ENCODE peak calls at places on chromosome 7, in six cellular contexts. J is gastrocnemius medialis, N is A549, T is breast epithelium, X is tibial nerve, R is K562. Q is an unnamed sample.

GRCh38 chr7:92751902-92752901 is 84.2 kb downstream of the CDK6 start:
- DNase-seq in R (no peak), X (no peak), J (no peak), N (peak; percentile 68), T (no peak), Q (no peak)

GRCh38 chr7:127905491-127906330 is 125.5 kb downstream of the LRRC4 start:
- DNase-seq in R (no peak), X (no peak), N (no peak), J (no peak), T (no peak), Q (no peak)

GRCh38 chr7:4072161-4072925 is 609.8 kb upstream of the FOXK1 start:
- DNase-seq in R (no peak), J (no peak), T (no peak), N (no peak), X (no peak), Q (no peak)

GRCh38 chr7:104963991-104964385 is 50.0 kb upstream of the KMT2E start:
- DNase-seq in T (no peak), R (peak; percentile 46), X (no peak), N (no peak), J (no peak), Q (no peak)

GRCh38 chr7:12637819-12638592 is 49.4 kb upstream of the ARL4A start:
- DNase-seq in T (no peak), N (no peak), X (no peak), J (no peak), R (no peak), Q (no peak)

GRCh38 chr7:2607913-2608899 is 23.6 kb upstream of the TTYH3 start:
- DNase-seq in N (no peak), T (no peak), X (no peak), J (no peak), R (no peak), Q (no peak)

GRCh38 chr7:17640730-17641377 is 299.4 kb downstream of the SNX13 start:
- DNase-seq in J (no peak), X (no peak), T (no peak), N (peak; percentile 18), R (peak; percentile 23), Q (no peak)

GRCh38 chr7:135957627-135958026 is 19.5 kb downstream of the MTPN start:
- DNase-seq in J (no peak), R (no peak), T (no peak), X (no peak), N (no peak), Q (no peak)

GRCh38 chr7:112104153-112104552 is 102.0 kb downstream of the DOCK4 start:
- DNase-seq in X (no peak), T (no peak), J (no peak), N (no peak), R (no peak), Q (no peak)

GRCh38 chr7:76397409-76398183 is 11.9 kb downstream of the SSC4D start:
- DNase-seq in T (peak; percentile 81), J (peak; percentile 70), X (peak; percentile 69), R (peak; percentile 98), N (peak; percentile 84), Q (peak; percentile 58)

GRCh38 chr7:9264395-9264794 is 831.0 kb downstream of the NXPH1 start:
- DNase-seq in R (no peak), T (no peak), X (no peak), N (no peak), J (no peak), Q (no peak)

GRCh38 chr7:8147004-8147403 is 115.0 kb downstream of the ICA1 start:
- DNase-seq in X (no peak), J (no peak), T (no peak), R (no peak), N (no peak), Q (no peak)

GRCh38 chr7:65731562-65732035 is 141.3 kb upstream of the VKORC1L1 start:
- DNase-seq in N (no peak), J (no peak), R (peak; percentile 69), T (no peak), X (no peak), Q (no peak)

GRCh38 chr7:113421696-113422330 is 303.5 kb upstream of the SMIM30 start:
- DNase-seq in T (peak; percentile 61), X (peak; percentile 71), R (peak; percentile 78), J (peak; percentile 52), N (peak; percentile 50), Q (peak; percentile 83)

GRCh38 chr7:105759670-105760548 is 116.5 kb downstream of the ATXN7L1 start:
- DNase-seq in X (peak; percentile 42), N (peak; percentile 66), T (no peak), J (no peak), R (peak; percentile 33), Q (no peak)

GRCh38 chr7:98284335-98285036 is 3.0 kb downstream of the BRI3 start:
- DNase-seq in T (no peak), R (no peak), N (no peak), J (peak; percentile 97), X (peak; percentile 62), Q (peak; percentile 96)

GRCh38 chr7:35714862-35715261 is 19.9 kb upstream of the HERPUD2 start:
- DNase-seq in J (no peak), T (no peak), N (no peak), R (no peak), X (no peak), Q (no peak)
- TF ChIP-seq CTCF in J (no peak), T (no peak), N (no peak), R (peak; percentile 7), X (no peak), Q (no peak)

GRCh38 chr7:130071701-130072622 is 1.6 kb downstream of the KLHDC10 start:
- DNase-seq in T (no peak), R (peak; percentile 79), J (peak; percentile 39), N (peak; percentile 72), X (no peak), Q (peak; percentile 40)
- H3K4me3 ChIP-seq in T (peak overlapping the region; percentile 85), R (peak overlapping the region; percentile 60), J (peak overlapping the region; percentile 92), N (peak overlapping the region; percentile 80), X (peak overlapping the region; percentile 80), Q (no peak overlapping the region)

GRCh38 chr7:16421333-16422099 is at the start of gene CRPPA:
- DNase-seq in R (peak; percentile 58), N (no peak), J (no peak), T (no peak), X (no peak), Q (peak; percentile 85)
- TF ChIP-seq POLR2A in R (no peak), N (no peak), J (no peak), T (no peak), X (no peak), Q (no peak)

DNA sequence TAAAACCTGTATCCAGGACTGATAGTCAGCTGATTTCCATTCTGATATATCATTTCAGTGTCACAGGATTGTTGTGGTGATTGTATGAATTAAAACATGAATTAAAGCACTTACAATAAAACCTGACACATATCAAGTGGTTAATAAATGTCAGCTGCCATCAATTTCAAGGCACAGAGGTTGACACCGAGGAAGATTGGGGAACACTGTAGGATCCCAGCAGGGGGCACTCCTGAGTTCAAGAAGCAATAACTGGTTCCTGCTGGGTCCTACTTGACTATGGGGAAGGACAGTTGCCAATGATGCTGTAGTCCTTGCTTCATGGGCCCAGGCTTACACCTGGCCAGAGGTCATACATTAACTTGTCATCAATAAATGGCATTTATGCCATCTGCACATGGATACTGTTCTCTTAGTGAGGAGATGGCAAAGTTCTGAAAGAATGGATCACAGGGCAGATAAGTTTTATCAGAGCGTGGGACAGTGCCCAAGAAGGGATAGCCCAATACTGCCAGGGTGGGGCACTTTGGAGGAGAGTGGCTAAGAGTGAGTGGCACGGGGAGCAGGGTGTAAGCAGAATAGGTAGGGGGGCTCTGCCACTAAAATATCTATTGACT is 24.1 kb downstream of the FZD1 start:
- DNase-seq in X (no peak), J (no peak), T (no peak), N (no peak), R (peak; percentile 49), Q (no peak)
- TF ChIP-seq CTCF in X (no peak), J (peak; percentile 25), T (no peak), N (peak; percentile 28), R (peak; percentile 74), Q (no peak)

GRCh38 chr7:86792260-86792659 is 148.6 kb downstream of the GRM3 start:
- DNase-seq in R (no peak), X (no peak), T (no peak), J (no peak), N (no peak), Q (no peak)

GRCh38 chr7:86793129-86793528 is 149.4 kb downstream of the GRM3 start:
- DNase-seq in N (no peak), R (no peak), T (no peak), J (no peak), X (no peak), Q (no peak)

GRCh38 chr7:86788948-86789347 is 145.2 kb downstream of the GRM3 start:
- DNase-seq in N (no peak), T (no peak), R (no peak), J (no peak), X (no peak), Q (no peak)

GRCh38 chr7:86786376-86786775 is 142.7 kb downstream of the GRM3 start:
- DNase-seq in T (no peak), N (no peak), J (no peak), R (no peak), X (no peak), Q (no peak)

DNA sequence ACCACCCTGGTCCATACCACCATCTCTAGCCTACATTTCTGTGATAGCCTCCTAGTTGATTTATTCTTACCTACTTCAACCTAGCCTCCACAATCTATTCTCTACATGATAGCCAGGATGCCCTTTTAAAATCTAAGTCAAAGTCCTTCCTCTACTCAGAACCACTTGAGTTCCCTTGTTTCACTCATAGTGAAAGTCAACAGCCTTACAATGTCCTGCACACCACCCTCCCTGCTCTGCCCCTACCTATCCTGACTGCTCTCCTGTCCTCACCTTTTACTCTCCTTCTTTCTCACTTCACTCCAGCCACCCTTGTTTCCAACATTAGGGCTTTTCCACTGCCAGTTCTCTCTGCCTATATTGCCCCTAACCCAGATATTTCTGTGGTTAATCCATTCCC is 146.7 kb downstream of the GRM3 start:
- DNase-seq in T (no peak), J (no peak), X (no peak), R (no peak), N (no peak), Q (no peak)
- H3K4me3 ChIP-seq in T (no peak overlapping the region), J (no peak overlapping the region), X (no peak overlapping the region), R (no peak overlapping the region), N (no peak overlapping the region), Q (no peak overlapping the region)

GRCh38 chr7:44801890-44802289 is 5.4 kb downstream of the PPIA start:
- DNase-seq in N (no peak), T (no peak), X (no peak), J (no peak), R (no peak), Q (no peak)
- TF ChIP-seq POLR2A in N (no peak), T (no peak), X (no peak), J (no peak), R (peak; percentile 24), Q (no peak)

GRCh38 chr7:220151-220841 is 27.9 kb downstream of the FAM20C start:
- DNase-seq in T (no peak), X (no peak), R (peak; percentile 66), J (no peak), N (no peak), Q (no peak)
- TF ChIP-seq CTCF in T (no peak), X (no peak), R (peak; percentile 67), J (no peak), N (no peak), Q (no peak)

GRCh38 chr7:94912085-94912484 is 4.7 kb downstream of the PPP1R9A start:
- DNase-seq in T (no peak), N (no peak), R (no peak), X (no peak), J (no peak), Q (no peak)
- H3K4me3 ChIP-seq in T (no peak overlapping the region), N (no peak overlapping the region), R (no peak overlapping the region), X (no peak overlapping the region), J (no peak overlapping the region), Q (no peak overlapping the region)

Q was measured in lower leg skin.